ENCODE peak calls at places on chromosomes 6 and 20, in seven cellular contexts. G is CD8-positive, alpha-beta T cell; Z is GM13976; O is body of pancreas; Y is HepG2; M is endothelial cell of umbilical vein; S is cardiac muscle cell. Q is an unnamed sample.

GRCh38 chr20:38420232-38421085 is 14.7 kb downstream of the SNHG17 start:
- DNase-seq in G (no peak), Z (no peak), O (no peak), Y (no peak), M (no peak), S (no peak), Q (no peak)

GRCh38 chr6:130923350-130923749 is 96.1 kb downstream of the SMLR1 start:
- DNase-seq in G (no peak), Z (no peak), O (no peak), Y (no peak), M (no peak), S (no peak), Q (no peak)

GRCh38 chr20:64112691-64113443 is 5.5 kb upstream of the NPBWR2 start:
- DNase-seq in G (peak), Z (no peak), O (no peak), Y (no peak), M (no peak), S (no peak), Q (peak)

GRCh38 chr6:25138024-25138696 is 141.0 kb upstream of the CARMIL1 start:
- DNase-seq in G (peak), Z (peak), O (peak), Y (no peak), M (peak), S (no peak), Q (peak)

GRCh38 chr20:57479196-57479595 is 45.7 kb downstream of the CTCFL start:
- DNase-seq in G (no peak), Z (no peak), O (no peak), Y (no peak), M (no peak), S (no peak), Q (no peak)

GRCh38 chr6:75788894-75789293 is 39.9 kb downstream of the MYO6 start:
- DNase-seq in G (no peak), Z (no peak), O (no peak), Y (no peak), M (no peak), S (no peak), Q (no peak)

GRCh38 chr20:14609328-14610221 is 272.2 kb upstream of the FLRT3 start:
- DNase-seq in G (no peak), Z (no peak), O (no peak), Y (peak), M (no peak), S (no peak), Q (no peak)

GRCh38 chr6:55666811-55667210 is 87.8 kb upstream of the HMGCLL1 start:
- DNase-seq in G (no peak), Z (no peak), O (no peak), Y (no peak), M (no peak), S (peak), Q (no peak)

GRCh38 chr6:21390537-21391213 is 202.9 kb upstream of the SOX4 start:
- DNase-seq in G (no peak), Z (no peak), O (no peak), Y (no peak), M (no peak), S (no peak), Q (no peak)

DNA sequence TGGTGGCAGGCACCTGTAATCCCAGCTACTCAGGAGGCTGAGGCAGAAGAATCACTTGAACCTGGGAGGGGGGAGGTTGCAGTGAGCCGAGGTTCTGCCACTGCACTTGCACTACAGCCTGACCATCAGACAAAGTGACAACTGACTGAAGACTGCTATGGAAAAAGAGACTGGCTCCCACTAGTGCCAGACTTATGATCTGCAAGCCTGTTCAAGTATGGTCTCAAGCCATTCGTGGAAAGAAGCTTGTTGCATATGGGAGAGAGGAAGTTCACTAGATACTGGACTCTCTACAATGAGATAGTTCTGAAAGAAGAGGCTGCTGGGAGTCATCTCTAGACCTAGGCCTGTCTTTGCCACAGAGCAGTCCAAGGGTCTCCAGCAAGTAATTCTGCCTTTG is 26.7 kb downstream of the MDN1 start:
- DNase-seq in G (no peak), Z (peak), O (no peak), Y (peak), M (peak), S (peak), Q (no peak)
- TF ChIP-seq CTCF in G (no peak), Z (peak), O (peak), Y (peak), M (peak), S (peak), Q (peak)

DNA sequence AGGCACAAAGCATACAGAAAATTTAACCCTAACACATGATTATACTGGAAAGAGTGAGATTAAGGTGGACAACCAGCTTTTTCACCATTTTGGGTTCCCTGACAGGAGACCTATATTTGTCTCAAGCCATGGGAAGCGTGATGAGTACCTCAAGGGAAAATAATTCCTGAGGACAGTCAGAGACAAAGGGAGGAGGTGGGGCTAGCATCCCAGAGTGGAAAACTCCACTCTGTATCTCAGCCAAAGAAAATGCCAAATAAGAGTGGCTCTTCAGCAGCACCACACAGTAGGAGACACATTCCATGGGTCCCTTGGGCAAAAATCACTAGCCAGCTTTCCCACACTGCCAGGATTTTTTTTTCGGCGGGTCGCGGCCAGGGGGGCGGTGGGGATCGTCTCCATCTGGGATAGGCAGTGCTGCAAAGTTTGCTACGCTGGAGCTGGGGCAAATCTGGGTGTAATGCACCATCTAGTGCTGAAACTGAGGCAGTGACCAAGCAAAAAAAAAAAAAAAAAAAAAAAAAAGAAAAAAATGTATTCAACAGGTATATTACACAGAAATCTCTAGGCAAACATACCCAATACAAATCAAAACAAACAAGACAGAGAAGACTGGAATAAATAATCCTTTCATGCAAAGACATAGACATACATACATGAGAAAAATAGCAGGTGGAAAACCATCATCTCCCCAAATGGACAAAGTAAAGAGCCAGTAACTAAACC is 77.3 kb upstream of the SLC35F1 start:
- DNase-seq in G (no peak), Z (peak), O (no peak), Y (peak), M (peak), S (peak), Q (no peak)
- TF ChIP-seq CTCF in G (no peak), Z (peak), O (no peak), Y (peak), M (no peak), S (peak), Q (peak)

GRCh38 chr20:25484224-25484846 is 76.9 kb downstream of the GINS1 start:
- DNase-seq in G (no peak), Z (no peak), O (no peak), Y (no peak), M (no peak), S (no peak), Q (no peak)
- TF ChIP-seq CTCF in G (no peak), Z (no peak), O (no peak), Y (no peak), M (no peak), S (no peak), Q (no peak)

DNA sequence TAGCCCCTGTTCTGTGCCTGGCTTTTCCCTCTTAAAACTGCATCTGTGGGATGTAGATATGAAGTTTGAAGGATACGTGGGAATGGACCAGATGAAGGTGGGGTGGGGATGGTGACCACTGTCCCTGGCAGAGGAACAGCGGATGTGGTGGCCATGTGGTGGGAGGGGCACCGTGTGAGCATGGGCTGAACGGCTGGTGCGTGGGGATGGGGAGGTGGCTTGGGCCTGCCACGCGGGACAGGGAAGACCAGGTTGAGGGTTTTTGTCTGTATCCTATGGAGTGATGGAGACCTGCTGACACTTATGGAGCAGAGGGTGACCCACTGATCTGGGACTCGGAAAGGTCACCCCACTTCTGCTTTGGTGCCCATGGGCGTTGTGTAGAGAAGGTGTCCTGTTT is 19.2 kb downstream of the PHACTR3 start:
- DNase-seq in G (no peak), Z (no peak), O (no peak), Y (no peak), M (no peak), S (no peak), Q (no peak)
- TF ChIP-seq CTCF in G (no peak), Z (no peak), O (no peak), Y (no peak), M (no peak), S (no peak), Q (no peak)